ENCODE peak calls at places on chromosomes 7 and 10, in five cellular contexts. One of them, this sample, is unnamed.

GRCh38 chr10:79153753-79154152 is 85.0 kb downstream of the ZMIZ1 start:
- DNase-seq in GM12878: no peak
- DNase-seq in H1: no peak
- DNase-seq in NT2/D1: no peak
- DNase-seq in HepG2: no peak
- DNase-seq in this sample: no peak

GRCh38 chr10:74991435-74991834 is 120.0 kb upstream of the SAMD8 start:
- DNase-seq in GM12878: no peak
- DNase-seq in H1: no peak
- DNase-seq in NT2/D1: no peak
- DNase-seq in HepG2: peak
- DNase-seq in this sample: peak

GRCh38 chr10:56823849-56824248 is 462.8 kb upstream of the ZWINT start:
- DNase-seq in GM12878: peak
- DNase-seq in H1: no peak
- DNase-seq in NT2/D1: peak
- DNase-seq in HepG2: peak
- DNase-seq in this sample: peak

GRCh38 chr10:124248646-124249045 is 155.2 kb upstream of the CHST15 start:
- DNase-seq in GM12878: no peak
- DNase-seq in H1: no peak
- DNase-seq in NT2/D1: no peak
- DNase-seq in HepG2: no peak
- DNase-seq in this sample: no peak

GRCh38 chr7:155438778-155439177 is 19.2 kb upstream of the EN2 start:
- DNase-seq in GM12878: no peak
- DNase-seq in H1: no peak
- DNase-seq in NT2/D1: no peak
- DNase-seq in HepG2: no peak
- DNase-seq in this sample: no peak

GRCh38 chr10:34477229-34477628 is 337.9 kb downstream of the PARD3 start:
- DNase-seq in GM12878: no peak
- DNase-seq in H1: no peak
- DNase-seq in NT2/D1: no peak
- DNase-seq in HepG2: no peak
- DNase-seq in this sample: no peak

GRCh38 chr7:73994023-73994422 is 34.0 kb upstream of the ELN start:
- DNase-seq in GM12878: no peak
- DNase-seq in H1: no peak
- DNase-seq in NT2/D1: no peak
- DNase-seq in HepG2: no peak
- DNase-seq in this sample: no peak

GRCh38 chr10:70934701-70935100 is 46.3 kb upstream of the PCBD1 start:
- DNase-seq in GM12878: no peak
- DNase-seq in H1: no peak
- DNase-seq in NT2/D1: no peak
- DNase-seq in HepG2: no peak
- DNase-seq in this sample: no peak

GRCh38 chr7:133775201-133775600 is 351.9 kb upstream of the LRGUK start:
- DNase-seq in GM12878: no peak
- DNase-seq in H1: no peak
- DNase-seq in NT2/D1: no peak
- DNase-seq in HepG2: no peak
- DNase-seq in this sample: no peak

GRCh38 chr7:27364344-27364758 is 121.7 kb downstream of the EVX1 start:
- DNase-seq in GM12878: no peak
- DNase-seq in H1: no peak
- DNase-seq in NT2/D1: no peak
- DNase-seq in HepG2: no peak
- DNase-seq in this sample: no peak

GRCh38 chr7:108226723-108227359 is 96.7 kb upstream of the LAMB4 start:
- DNase-seq in GM12878: no peak
- DNase-seq in H1: no peak
- DNase-seq in NT2/D1: no peak
- DNase-seq in HepG2: no peak
- DNase-seq in this sample: no peak

GRCh38 chr10:44759122-44759521 is 152.0 kb upstream of the TMEM72 start:
- DNase-seq in GM12878: no peak
- DNase-seq in H1: no peak
- DNase-seq in NT2/D1: no peak
- DNase-seq in HepG2: no peak
- DNase-seq in this sample: no peak

GRCh38 chr7:139482662-139483466 is 609 bp downstream of the KLRG2 start:
- DNase-seq in GM12878: no peak
- DNase-seq in H1: peak
- DNase-seq in NT2/D1: no peak
- DNase-seq in HepG2: no peak
- DNase-seq in this sample: peak

GRCh38 chr10:27745719-27746363 is at the start of gene MKX:
- DNase-seq in GM12878: no peak
- DNase-seq in H1: peak
- DNase-seq in NT2/D1: no peak
- DNase-seq in HepG2: no peak
- DNase-seq in this sample: peak

GRCh38 chr7:30225863-30226361 is 58.5 kb upstream of the ZNRF2 start:
- DNase-seq in GM12878: peak
- DNase-seq in H1: no peak
- DNase-seq in NT2/D1: no peak
- DNase-seq in HepG2: no peak
- DNase-seq in this sample: no peak

GRCh38 chr10:6924166-6924565 is 344.1 kb upstream of the PRKCQ start:
- DNase-seq in GM12878: no peak
- DNase-seq in H1: no peak
- DNase-seq in NT2/D1: no peak
- DNase-seq in HepG2: no peak
- DNase-seq in this sample: no peak

GRCh38 chr7:99112097-99112496 is 31.8 kb downstream of the SMURF1 start:
- DNase-seq in GM12878: peak
- DNase-seq in H1: no peak
- DNase-seq in NT2/D1: no peak
- DNase-seq in HepG2: no peak
- DNase-seq in this sample: no peak

GRCh38 chr7:131020759-131021219 is 286.8 kb upstream of the KLF14 start:
- DNase-seq in GM12878: peak
- DNase-seq in H1: no peak
- DNase-seq in NT2/D1: no peak
- DNase-seq in HepG2: no peak
- DNase-seq in this sample: no peak

GRCh38 chr10:75405201-75406143 is 3.9 kb upstream of the ZNF503 start:
- DNase-seq in GM12878: no peak
- DNase-seq in H1: peak
- DNase-seq in NT2/D1: no peak
- DNase-seq in HepG2: peak
- DNase-seq in this sample: no peak

GRCh38 chr10:25756784-25757183 is 177.2 kb upstream of the MYO3A start:
- DNase-seq in GM12878: no peak
- DNase-seq in H1: no peak
- DNase-seq in NT2/D1: no peak
- DNase-seq in HepG2: no peak
- DNase-seq in this sample: no peak

GRCh38 chr7:69610675-69611037 is 12.4 kb downstream of the AUTS2 start:
- DNase-seq in GM12878: no peak
- DNase-seq in H1: no peak
- DNase-seq in NT2/D1: no peak
- DNase-seq in HepG2: no peak
- DNase-seq in this sample: no peak

GRCh38 chr7:158259141-158259540 is 328.5 kb downstream of the PTPRN2 start:
- DNase-seq in GM12878: no peak
- DNase-seq in H1: no peak
- DNase-seq in NT2/D1: no peak
- DNase-seq in HepG2: no peak
- DNase-seq in this sample: no peak

GRCh38 chr10:58486821-58487220 is 25.9 kb upstream of the BICC1 start:
- DNase-seq in GM12878: no peak
- DNase-seq in H1: no peak
- DNase-seq in NT2/D1: no peak
- DNase-seq in HepG2: no peak
- DNase-seq in this sample: no peak

GRCh38 chr7:128108129-128108528 is 76.9 kb upstream of the LRRC4 start:
- DNase-seq in GM12878: no peak
- DNase-seq in H1: no peak
- DNase-seq in NT2/D1: no peak
- DNase-seq in HepG2: no peak
- DNase-seq in this sample: no peak

GRCh38 chr7:5439209-5439571 is 15.6 kb upstream of the TNRC18 start:
- DNase-seq in GM12878: no peak
- DNase-seq in H1: no peak
- DNase-seq in NT2/D1: no peak
- DNase-seq in HepG2: no peak
- DNase-seq in this sample: no peak

GRCh38 chr10:71547841-71548493 is 151.2 kb downstream of the CDH23 start:
- DNase-seq in GM12878: no peak
- DNase-seq in H1: no peak
- DNase-seq in NT2/D1: no peak
- DNase-seq in HepG2: no peak
- DNase-seq in this sample: peak

GRCh38 chr7:32079530-32079929 is 9.3 kb upstream of the PDE1C start:
- DNase-seq in GM12878: no peak
- DNase-seq in H1: no peak
- DNase-seq in NT2/D1: no peak
- DNase-seq in HepG2: no peak
- DNase-seq in this sample: no peak

GRCh38 chr7:10706875-10707493 is 266.7 kb upstream of the PHF14 start:
- DNase-seq in GM12878: peak
- DNase-seq in H1: no peak
- DNase-seq in NT2/D1: no peak
- DNase-seq in HepG2: no peak
- DNase-seq in this sample: no peak

GRCh38 chr10:129049501-129049900 is 417.5 kb upstream of the MGMT start:
- DNase-seq in GM12878: no peak
- DNase-seq in H1: no peak
- DNase-seq in NT2/D1: no peak
- DNase-seq in HepG2: no peak
- DNase-seq in this sample: no peak

GRCh38 chr7:46393142-46393541 is 472.1 kb upstream of the IGFBP3 start:
- DNase-seq in GM12878: no peak
- DNase-seq in H1: no peak
- DNase-seq in NT2/D1: no peak
- DNase-seq in HepG2: no peak
- DNase-seq in this sample: no peak

GRCh38 chr7:128732521-128733277 is 6.5 kb upstream of the CALU start:
- DNase-seq in GM12878: no peak
- DNase-seq in H1: no peak
- DNase-seq in NT2/D1: no peak
- DNase-seq in HepG2: no peak
- DNase-seq in this sample: no peak

GRCh38 chr7:142717453-142717852 is 31.8 kb upstream of the PRSS1 start:
- DNase-seq in GM12878: no peak
- DNase-seq in H1: no peak
- DNase-seq in NT2/D1: no peak
- DNase-seq in HepG2: no peak
- DNase-seq in this sample: no peak

GRCh38 chr10:119531067-119531466 is 11.5 kb downstream of the RGS10 start:
- DNase-seq in GM12878: no peak
- DNase-seq in H1: no peak
- DNase-seq in NT2/D1: no peak
- DNase-seq in HepG2: peak
- DNase-seq in this sample: no peak

GRCh38 chr10:3671431-3671955 is 113.5 kb downstream of the KLF6 start:
- DNase-seq in GM12878: no peak
- DNase-seq in H1: no peak
- DNase-seq in NT2/D1: no peak
- DNase-seq in HepG2: no peak
- DNase-seq in this sample: no peak
- TF ChIP-seq SUZ12 in GM12878: no peak
- TF ChIP-seq SUZ12 in H1: no peak
- TF ChIP-seq SUZ12 in NT2/D1: no peak
- TF ChIP-seq SUZ12 in HepG2: no peak
- TF ChIP-seq SUZ12 in this sample: no peak

DNA sequence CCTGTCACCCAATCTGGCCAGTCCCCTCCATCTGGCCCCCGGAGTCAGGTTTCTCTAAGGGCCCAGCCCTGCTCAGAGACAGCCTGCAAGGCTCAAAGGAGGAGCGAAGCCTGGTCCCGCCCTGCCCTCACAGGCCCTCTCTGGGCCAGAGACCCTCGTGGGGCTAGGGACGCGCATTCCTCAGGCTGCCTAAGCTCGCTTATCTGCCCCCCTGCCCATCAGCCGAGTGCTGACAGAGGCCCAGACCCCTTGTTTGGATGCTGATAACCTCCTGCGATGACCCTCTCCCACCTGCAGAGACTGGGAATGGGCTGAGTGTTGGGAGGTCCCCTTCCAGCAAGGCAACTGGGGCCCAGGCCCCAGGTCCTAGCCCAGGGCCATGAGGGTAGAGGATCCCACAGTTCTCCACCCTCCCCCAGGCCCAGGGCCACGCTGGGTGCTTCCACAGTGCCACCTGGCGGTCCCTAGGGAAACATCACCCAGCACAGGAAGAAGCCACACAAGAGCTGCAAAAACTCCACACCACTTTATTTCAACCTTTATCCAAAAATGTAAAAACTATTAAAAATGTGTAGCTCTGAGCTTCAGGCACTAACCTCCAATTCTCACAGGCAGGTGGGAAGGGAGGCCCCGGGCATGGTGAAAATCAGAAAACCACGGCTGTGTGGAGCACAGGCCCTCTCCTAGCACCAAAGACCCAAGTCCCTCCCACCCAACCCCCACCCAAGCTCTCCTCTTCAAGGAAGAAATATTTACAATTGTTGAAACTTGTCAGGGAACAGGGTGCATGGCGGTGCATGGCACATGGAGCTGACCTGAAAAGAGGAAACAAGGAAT is 2.2 kb downstream of the NPM3 start:
- DNase-seq in GM12878: peak
- DNase-seq in H1: peak
- DNase-seq in NT2/D1: peak
- DNase-seq in HepG2: peak
- DNase-seq in this sample: peak
- TF ChIP-seq SUZ12 in GM12878: no peak
- TF ChIP-seq SUZ12 in H1: no peak
- TF ChIP-seq SUZ12 in NT2/D1: no peak
- TF ChIP-seq SUZ12 in HepG2: no peak
- TF ChIP-seq SUZ12 in this sample: no peak

GRCh38 chr10:130878131-130878530 is 433.4 kb downstream of the TCERG1L start:
- DNase-seq in GM12878: no peak
- DNase-seq in H1: no peak
- DNase-seq in NT2/D1: no peak
- DNase-seq in HepG2: no peak
- DNase-seq in this sample: no peak

GRCh38 chr10:130877131-130877530 is 434.4 kb downstream of the TCERG1L start:
- DNase-seq in GM12878: no peak
- DNase-seq in H1: no peak
- DNase-seq in NT2/D1: no peak
- DNase-seq in HepG2: no peak
- DNase-seq in this sample: no peak

GRCh38 chr10:130875116-130875515 is 436.4 kb downstream of the TCERG1L start:
- DNase-seq in GM12878: no peak
- DNase-seq in H1: no peak
- DNase-seq in NT2/D1: no peak
- DNase-seq in HepG2: no peak
- DNase-seq in this sample: no peak

GRCh38 chr10:130873636-130874035 is 437.9 kb downstream of the TCERG1L start:
- DNase-seq in GM12878: no peak
- DNase-seq in H1: no peak
- DNase-seq in NT2/D1: no peak
- DNase-seq in HepG2: no peak
- DNase-seq in this sample: no peak

GRCh38 chr10:130875897-130876472 is 435.5 kb downstream of the TCERG1L start:
- DNase-seq in GM12878: no peak
- DNase-seq in H1: no peak
- DNase-seq in NT2/D1: no peak
- DNase-seq in HepG2: no peak
- DNase-seq in this sample: no peak
- TF ChIP-seq SUZ12 in GM12878: no peak
- TF ChIP-seq SUZ12 in H1: no peak
- TF ChIP-seq SUZ12 in NT2/D1: no peak
- TF ChIP-seq SUZ12 in HepG2: no peak
- TF ChIP-seq SUZ12 in this sample: no peak

GRCh38 chr10:97456034-97456685 is 10.2 kb downstream of the ZDHHC16 start:
- DNase-seq in GM12878: no peak
- DNase-seq in H1: no peak
- DNase-seq in NT2/D1: no peak
- DNase-seq in HepG2: no peak
- DNase-seq in this sample: no peak
- TF ChIP-seq SUZ12 in GM12878: no peak
- TF ChIP-seq SUZ12 in H1: no peak
- TF ChIP-seq SUZ12 in NT2/D1: no peak
- TF ChIP-seq SUZ12 in HepG2: no peak
- TF ChIP-seq SUZ12 in this sample: no peak